ENCODE peak calls at places on chromosome 5, in eight cellular contexts. Y is brain microvascular endothelial cell, H is heart right ventricle, V is T-helper 2 cell, D is retina, C is cardiac fibroblast, E is NCI-H2081, L is GOT3. N is an unnamed sample.

GRCh38 chr5:157481255-157481654 is 21.2 kb downstream of the NIPAL4 start:
- DNase-seq in Y (no peak), H (no peak), V (no peak), D (no peak), C (no peak), E (no peak), L (no peak), N (no peak)

GRCh38 chr5:27083763-27084420 is 45.5 kb upstream of the CDH9 start:
- DNase-seq in Y (no peak), H (no peak), V (no peak), D (no peak), C (no peak), E (no peak), L (no peak), N (no peak)

GRCh38 chr5:114311943-114312342 is 49.9 kb upstream of the KCNN2 start:
- DNase-seq in Y (no peak), H (no peak), V (no peak), D (no peak), C (no peak), E (no peak), L (no peak), N (no peak)

GRCh38 chr5:104412649-104413240 is 850.2 kb upstream of the NUDT12 start:
- DNase-seq in Y (peak), H (no peak), V (no peak), D (no peak), C (peak), E (peak), L (no peak), N (peak)

GRCh38 chr5:159163027-159163699 is 46.2 kb downstream of the RNF145 start:
- DNase-seq in Y (peak), H (no peak), V (no peak), D (no peak), C (peak), E (no peak), L (no peak), N (no peak)

GRCh38 chr5:160369990-160370712 is at the start of gene C1QTNF2:
- DNase-seq in Y (peak), H (peak), V (no peak), D (peak), C (peak), E (no peak), L (no peak), N (no peak)

GRCh38 chr5:151024440-151024839 is 4.0 kb downstream of the GPX3 start:
- DNase-seq in Y (no peak), H (no peak), V (no peak), D (no peak), C (peak), E (no peak), L (no peak), N (no peak)

GRCh38 chr5:181084631-181085195 is 44.6 kb downstream of the BTNL9 start:
- DNase-seq in Y (no peak), H (no peak), V (no peak), D (no peak), C (no peak), E (no peak), L (no peak), N (no peak)

GRCh38 chr5:15056988-15057592 is 185.5 kb upstream of the ANKH start:
- DNase-seq in Y (no peak), H (no peak), V (no peak), D (no peak), C (no peak), E (no peak), L (no peak), N (no peak)

GRCh38 chr5:80238778-80239679 is 16.8 kb downstream of the SERINC5 start:
- DNase-seq in Y (peak), H (peak), V (no peak), D (peak), C (peak), E (no peak), L (no peak), N (peak)

GRCh38 chr5:14188778-14189177 is 45.6 kb downstream of the TRIO start:
- DNase-seq in Y (no peak), H (no peak), V (no peak), D (no peak), C (peak), E (no peak), L (no peak), N (no peak)

GRCh38 chr5:17394086-17394485 is 103.9 kb upstream of the TAF11L2 start:
- DNase-seq in Y (no peak), H (no peak), V (no peak), D (no peak), C (no peak), E (no peak), L (no peak), N (no peak)

GRCh38 chr5:91111473-91112238 is 271.5 kb downstream of the ARRDC3 start:
- DNase-seq in Y (no peak), H (no peak), V (no peak), D (no peak), C (no peak), E (no peak), L (no peak), N (no peak)

GRCh38 chr5:126508251-126508961 is 85.2 kb downstream of the GRAMD2B start:
- DNase-seq in Y (no peak), H (no peak), V (no peak), D (no peak), C (no peak), E (no peak), L (no peak), N (no peak)

GRCh38 chr5:179416114-179416730 is 71.0 kb upstream of the ADAMTS2 start:
- DNase-seq in Y (no peak), H (no peak), V (no peak), D (no peak), C (no peak), E (no peak), L (no peak), N (no peak)

GRCh38 chr5:174801798-174802197 is 77.4 kb downstream of the MSX2 start:
- DNase-seq in Y (no peak), H (no peak), V (no peak), D (no peak), C (no peak), E (no peak), L (no peak), N (no peak)

N was measured in COR-L47.